ENCODE peak calls at places on chromosomes 5 and 9, in nine cellular contexts. X is cardiac muscle cell; F is skeletal muscle cell; Y is tibial artery; H is H7; G is testis; B is CD4-positive, CD25-positive, alpha-beta regulatory T cell; A is cardiac fibroblast; Z is astrocyte of the spinal cord. U is an unnamed sample.

GRCh38 chr9:27460225-27461023 is 63.7 kb upstream of the IFNK start:
- DNase-seq in X (peak; percentile 31), F (peak; percentile 27), Y (no peak), H (no peak), G (no peak), B (no peak), A (peak; percentile 22), Z (no peak), U (no peak)

GRCh38 chr9:127158995-127159801 is 36.8 kb upstream of the ANGPTL2 start:
- DNase-seq in X (peak; percentile 66), F (no peak), Y (peak; percentile 41), H (peak; percentile 78), G (peak; percentile 29), B (no peak), A (peak; percentile 93), Z (peak; percentile 83), U (no peak)

GRCh38 chr9:106757539-106757938 is 105.4 kb upstream of the ZNF462 start:
- DNase-seq in X (no peak), F (no peak), Y (no peak), H (peak; percentile 6), G (no peak), B (no peak), A (no peak), Z (no peak), U (peak; percentile 50)

GRCh38 chr5:173875189-173875588 is 13.0 kb upstream of the CPEB4 start:
- DNase-seq in X (no peak), F (no peak), Y (no peak), H (no peak), G (no peak), B (no peak), A (no peak), Z (no peak), U (no peak)

GRCh38 chr5:141475625-141476131 is at the start of gene PCDHGC3:
- DNase-seq in X (peak; percentile 98), F (peak; percentile 90), Y (peak; percentile 96), H (peak; percentile 83), G (peak; percentile 95), B (peak; percentile 28), A (peak; percentile 95), Z (peak; percentile 97), U (no peak)

GRCh38 chr5:170503970-170504525 is at the start of gene KCNIP1:
- DNase-seq in X (no peak), F (no peak), Y (no peak), H (peak; percentile 92), G (peak; percentile 53), B (no peak), A (no peak), Z (no peak), U (no peak)

GRCh38 chr5:71681282-71681681 is 37.8 kb upstream of the CARTPT start:
- DNase-seq in X (peak; percentile 38), F (no peak), Y (no peak), H (no peak), G (no peak), B (no peak), A (peak; percentile 78), Z (peak; percentile 3), U (no peak)

GRCh38 chr5:172115541-172115982 is 72.5 kb downstream of the STK10 start:
- DNase-seq in X (no peak), F (no peak), Y (no peak), H (no peak), G (no peak), B (peak; percentile 55), A (no peak), Z (no peak), U (peak; percentile 81)

GRCh38 chr9:112241491-112241890 is 66.4 kb upstream of the SUSD1 start:
- DNase-seq in X (peak; percentile 35), F (no peak), Y (no peak), H (no peak), G (no peak), B (no peak), A (peak; percentile 58), Z (no peak), U (no peak)

GRCh38 chr5:171840066-171840465 is 54.4 kb downstream of the SMIM23 start:
- DNase-seq in X (no peak), F (no peak), Y (peak; percentile 23), H (peak; percentile 69), G (no peak), B (no peak), A (no peak), Z (no peak), U (no peak)

GRCh38 chr5:56737002-56737621 is 78.2 kb upstream of the MAP3K1 start:
- DNase-seq in X (peak; percentile 15), F (peak; percentile 2), Y (no peak), H (no peak), G (no peak), B (peak; percentile 54), A (peak; percentile 28), Z (peak; percentile 12), U (peak; percentile 23)

GRCh38 chr9:127065592-127065991 is 56.8 kb downstream of the ANGPTL2 start:
- DNase-seq in X (peak; percentile 87), F (peak; percentile 17), Y (no peak), H (no peak), G (no peak), B (no peak), A (peak; percentile 91), Z (peak; percentile 40), U (no peak)

GRCh38 chr5:90338712-90339372 is 70.7 kb downstream of the CETN3 start:
- DNase-seq in X (no peak), F (no peak), Y (no peak), H (no peak), G (no peak), B (no peak), A (no peak), Z (no peak), U (no peak)

GRCh38 chr5:88677502-88677901 is 205.5 kb downstream of the MEF2C start:
- DNase-seq in X (no peak), F (no peak), Y (no peak), H (no peak), G (no peak), B (no peak), A (no peak), Z (no peak), U (no peak)

GRCh38 chr5:88677943-88678779 is 204.8 kb downstream of the MEF2C start:
- DNase-seq in X (no peak), F (no peak), Y (no peak), H (peak; percentile 84), G (no peak), B (no peak), A (no peak), Z (peak; percentile 37), U (no peak)

GRCh38 chr5:88680253-88681132 is 202.5 kb downstream of the MEF2C start:
- DNase-seq in X (peak; percentile 62), F (no peak), Y (no peak), H (peak; percentile 96), G (peak; percentile 81), B (peak; percentile 68), A (peak; percentile 50), Z (peak; percentile 83), U (peak; percentile 19)

GRCh38 chr5:88679638-88680037 is 203.3 kb downstream of the MEF2C start:
- DNase-seq in X (no peak), F (no peak), Y (no peak), H (no peak), G (peak; percentile 12), B (no peak), A (no peak), Z (peak; percentile 40), U (no peak)

GRCh38 chr5:88678780-88679491 is 204.0 kb downstream of the MEF2C start:
- DNase-seq in X (no peak), F (no peak), Y (no peak), H (no peak), G (no peak), B (no peak), A (no peak), Z (peak; percentile 49), U (no peak)
- H3K4me3 ChIP-seq in X (no peak overlapping the region), F (no peak overlapping the region), Y (no peak overlapping the region), H (peak overlapping the region; percentile 8), G (no peak overlapping the region), B (no peak overlapping the region), A (no peak overlapping the region), Z (peak overlapping the region; percentile 55), U (no peak overlapping the region)

GRCh38 chr5:9545301-9545958 is 445 bp downstream of the SEMA5A start:
- DNase-seq in X (no peak), F (no peak), Y (no peak), H (peak; percentile 70), G (peak; percentile 19), B (no peak), A (no peak), Z (no peak), U (no peak)
- H3K4me3 ChIP-seq in X (peak overlapping the region; percentile 96), F (peak overlapping the region; percentile 78), Y (peak overlapping the region; percentile 82), H (peak overlapping the region; percentile 86), G (peak overlapping the region; percentile 70), B (no peak overlapping the region), A (peak overlapping the region; percentile 57), Z (peak overlapping the region; percentile 54), U (peak overlapping the region; percentile 15)

DNA sequence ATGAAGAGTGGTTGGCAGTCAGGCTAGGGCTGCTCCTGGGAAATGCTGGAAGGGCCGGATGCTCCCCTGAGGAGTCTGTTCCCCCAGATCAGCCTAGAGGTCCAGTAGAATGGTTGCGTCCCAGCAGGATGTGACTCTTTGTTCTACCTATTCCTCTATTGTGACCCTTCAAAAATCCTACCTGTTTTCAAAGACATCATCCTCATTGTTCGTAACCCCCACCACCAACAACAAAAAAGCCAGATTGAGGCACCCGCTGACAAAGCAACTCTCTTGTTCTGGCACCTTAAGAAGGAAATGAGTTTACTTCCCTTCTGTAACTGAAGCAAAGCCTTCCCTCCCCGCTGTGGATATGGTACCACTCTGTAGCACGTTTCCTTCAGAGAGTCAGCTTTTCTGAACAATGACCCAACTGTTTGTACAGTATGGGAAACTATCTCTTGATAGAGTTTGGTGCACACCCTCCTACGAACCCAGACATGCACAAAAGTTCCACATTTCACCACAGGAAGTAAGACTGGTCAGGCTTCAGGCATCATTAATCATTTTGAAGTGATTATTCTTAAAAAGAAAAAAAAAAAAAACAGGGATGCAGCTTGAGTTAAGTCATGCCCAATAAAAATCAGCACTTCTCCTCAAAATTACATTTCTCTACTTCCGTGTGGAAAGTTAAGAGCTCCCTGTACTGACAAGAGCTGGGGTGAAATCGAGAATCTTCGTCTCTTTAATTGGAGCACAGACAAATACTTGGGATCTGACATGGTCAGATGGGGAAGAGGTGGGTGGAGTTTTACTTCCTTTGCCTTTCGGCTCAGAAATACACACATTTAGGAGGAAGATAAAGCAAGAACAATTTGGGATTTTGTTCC is 207.0 kb downstream of the ENC1 start:
- DNase-seq in X (peak; percentile 88), F (no peak), Y (no peak), H (peak; percentile 69), G (peak; percentile 55), B (no peak), A (peak; percentile 64), Z (peak; percentile 34), U (peak; percentile 17)
- H3K4me3 ChIP-seq in X (no peak overlapping the region), F (no peak overlapping the region), Y (no peak overlapping the region), H (no peak overlapping the region), G (no peak overlapping the region), B (no peak overlapping the region), A (peak overlapping the region; percentile 18), Z (no peak overlapping the region), U (no peak overlapping the region)

DNA sequence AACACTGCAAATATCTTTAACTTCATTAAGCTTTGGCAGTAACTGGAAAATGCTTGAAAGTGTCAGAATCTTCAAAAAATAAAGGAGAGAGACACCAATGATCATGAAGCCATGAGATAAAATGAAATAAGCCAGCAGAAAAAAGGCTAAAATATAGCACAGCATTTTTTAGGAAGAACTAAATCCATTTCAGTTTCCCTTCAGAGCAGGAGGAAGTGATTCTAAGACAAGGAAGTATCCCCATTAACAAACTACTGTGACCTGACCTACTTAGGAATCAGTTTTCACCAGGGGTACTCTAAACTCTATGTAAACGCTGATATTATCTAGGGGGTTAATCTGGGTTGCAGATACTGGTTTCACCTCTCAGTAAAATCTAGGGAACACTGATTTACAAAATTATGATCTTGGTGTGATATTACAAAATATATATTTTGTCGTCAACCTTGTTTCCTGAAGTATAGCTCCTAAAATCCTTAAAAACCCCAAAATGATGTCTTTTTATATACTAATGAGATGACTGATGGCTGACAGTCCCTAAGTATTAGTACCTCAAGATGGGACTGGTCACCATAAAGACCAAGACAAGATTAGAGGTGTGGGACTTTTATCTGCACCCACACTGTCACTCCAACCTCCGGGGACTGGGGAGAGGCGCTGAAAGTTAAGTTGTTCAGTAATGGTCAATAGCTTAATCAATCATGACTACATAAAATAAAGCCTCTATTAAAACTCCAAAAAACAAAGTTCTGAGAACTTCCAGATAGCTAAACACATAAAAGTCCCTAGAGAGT is 2.9 kb upstream of the FNBP1 start:
- DNase-seq in X (no peak), F (no peak), Y (no peak), H (no peak), G (no peak), B (no peak), A (no peak), Z (no peak), U (no peak)
- H3K4me3 ChIP-seq in X (no peak overlapping the region), F (no peak overlapping the region), Y (no peak overlapping the region), H (no peak overlapping the region), G (no peak overlapping the region), B (peak overlapping the region; percentile 77), A (no peak overlapping the region), Z (no peak overlapping the region), U (no peak overlapping the region)